ENCODE peak calls at places on chromosomes 6 and 20, in five cellular contexts. A is endodermal cell, Z is IMR-90, K is H9, H is neural progenitor cell. L is an unnamed sample.

GRCh38 chr6:108589244-108589730 is 28.6 kb downstream of the FOXO3 start:
- DNase-seq in K (peak), H (peak), A (peak), Z (peak), L (peak)

GRCh38 chr6:44508646-44509045 is 121.1 kb downstream of the CDC5L start:
- DNase-seq in K (no peak), A (no peak), H (no peak), Z (peak), L (no peak)

GRCh38 chr20:5024103-5024502 is 22.8 kb upstream of the SLC23A2 start:
- DNase-seq in H (no peak), K (no peak), Z (peak), A (no peak), L (no peak)

GRCh38 chr6:80132942-80133517 is 26.6 kb downstream of the BCKDHB start:
- DNase-seq in H (peak), Z (peak), A (peak), K (peak), L (no peak)

GRCh38 chr20:11521831-11522230 is 395.9 kb upstream of the BTBD3 start:
- DNase-seq in H (no peak), A (no peak), Z (no peak), K (no peak), L (no peak)

GRCh38 chr6:156174026-156174880 is 602.9 kb upstream of the ARID1B start:
- DNase-seq in A (no peak), K (no peak), Z (no peak), H (no peak), L (no peak)

GRCh38 chr6:10202111-10202510 is 212.8 kb downstream of the TFAP2A start:
- DNase-seq in A (no peak), K (no peak), H (no peak), Z (no peak), L (no peak)

GRCh38 chr6:95802978-95803377 is 212.8 kb upstream of the FUT9 start:
- DNase-seq in K (no peak), H (peak), Z (no peak), A (no peak), L (no peak)

GRCh38 chr6:47737406-47737805 is 39.0 kb downstream of the ADGRF4 start:
- DNase-seq in H (no peak), Z (no peak), K (no peak), A (no peak), L (no peak)

GRCh38 chr20:32036716-32037355 is 15.2 kb upstream of the HCK start:
- DNase-seq in A (no peak), K (no peak), H (no peak), Z (peak), L (no peak)

GRCh38 chr20:41524980-41525613 is 93.1 kb downstream of the CHD6 start:
- DNase-seq in K (no peak), Z (peak), A (no peak), H (peak), L (peak)

GRCh38 chr20:21714297-21715192 is 9.1 kb downstream of the PAX1 start:
- DNase-seq in Z (no peak), K (peak), A (peak), H (peak), L (peak)

GRCh38 chr6:41021832-41022231 is 17.2 kb downstream of the UNC5CL start:
- DNase-seq in Z (peak), A (peak), K (no peak), H (peak), L (no peak)

GRCh38 chr20:38337561-38338140 is 8.6 kb upstream of the LBP start:
- DNase-seq in Z (no peak), H (peak), K (peak), A (peak), L (no peak)

GRCh38 chr6:17267586-17267985 is 13.6 kb upstream of the RBM24 start:
- DNase-seq in H (no peak), K (no peak), Z (no peak), A (no peak), L (no peak)

GRCh38 chr6:110408891-110409290 is 6.5 kb downstream of the DDO start:
- DNase-seq in H (no peak), Z (no peak), A (peak), K (peak), L (no peak)

GRCh38 chr20:6562111-6562510 is 205.4 kb upstream of the BMP2 start:
- DNase-seq in K (no peak), Z (peak), A (no peak), H (no peak), L (no peak)

GRCh38 chr20:2109425-2110210 is 8.0 kb downstream of the STK35 start:
- DNase-seq in Z (no peak), K (no peak), H (no peak), A (no peak), L (peak)

GRCh38 chr20:5654557-5654956 is 95.6 kb upstream of the SHLD1 start:
- DNase-seq in A (no peak), K (no peak), Z (peak), H (no peak), L (no peak)

GRCh38 chr20:37642246-37642645 is 51.6 kb upstream of the CTNNBL1 start:
- DNase-seq in A (no peak), K (no peak), H (no peak), Z (no peak), L (no peak)

GRCh38 chr20:701401-702129 is 26.0 kb upstream of the SCRT2 start:
- DNase-seq in K (no peak), H (no peak), A (no peak), Z (no peak), L (no peak)

GRCh38 chr20:5845686-5846651 is 95.8 kb downstream of the SHLD1 start:
- DNase-seq in H (peak), Z (peak), K (no peak), A (no peak), L (no peak)

GRCh38 chr6:136539967-136540366 is 10.3 kb downstream of the MAP7 start:
- DNase-seq in H (peak), A (no peak), K (no peak), Z (no peak), L (no peak)

GRCh38 chr20:16555754-16556153 is 17.5 kb downstream of the KIF16B start:
- DNase-seq in K (no peak), H (no peak), A (no peak), Z (no peak), L (no peak)

GRCh38 chr6:24332306-24332705 is 25.6 kb downstream of the DCDC2 start:
- DNase-seq in H (no peak), Z (no peak), A (no peak), K (no peak), L (no peak)

GRCh38 chr20:10579942-10580341 is 93.9 kb downstream of the JAG1 start:
- DNase-seq in A (no peak), H (no peak), Z (no peak), K (no peak), L (no peak)

GRCh38 chr6:127146935-127147334 is 28.5 kb downstream of the RSPO3 start:
- DNase-seq in Z (peak), H (no peak), A (no peak), K (peak), L (peak)

GRCh38 chr6:38933426-38933825 is 115.2 kb upstream of the GLP1R start:
- DNase-seq in Z (peak), A (no peak), H (no peak), K (no peak), L (no peak)

GRCh38 chr6:2733736-2734480 is 16.8 kb downstream of the MYLK4 start:
- DNase-seq in Z (no peak), K (peak), H (no peak), A (peak), L (no peak)

GRCh38 chr6:117482240-117483003 is at the start of gene DCBLD1:
- DNase-seq in K (peak), Z (peak), H (peak), A (peak), L (peak)

GRCh38 chr6:26199773-26200728 is 112.8 kb downstream of the HFE start:
- DNase-seq in Z (peak), A (no peak), K (no peak), H (peak), L (no peak)

GRCh38 chr20:8934362-8934761 is 134.5 kb upstream of the PLCB4 start:
- DNase-seq in H (no peak), K (no peak), Z (no peak), A (no peak), L (no peak)

GRCh38 chr6:31738048-31738979 is 1.5 kb upstream of the MSH5 start:
- DNase-seq in K (peak), H (no peak), Z (peak), A (peak), L (peak)

GRCh38 chr20:39876974-39877615 is 811.9 kb downstream of the MAFB start:
- DNase-seq in H (no peak), Z (no peak), A (no peak), K (no peak), L (no peak)

GRCh38 chr6:39962831-39963230 is 28.6 kb upstream of the MOCS1 start:
- DNase-seq in K (no peak), A (no peak), H (no peak), Z (peak), L (no peak)

GRCh38 chr6:90905351-90905750 is 318.5 kb upstream of the MAP3K7 start:
- DNase-seq in H (no peak), K (no peak), Z (no peak), A (no peak), L (no peak)

GRCh38 chr20:58702859-58703648 is 10.5 kb downstream of the NPEPL1 start:
- DNase-seq in K (no peak), A (peak), Z (no peak), H (no peak), L (no peak)

GRCh38 chr6:30672445-30673253 is at the start of gene DHX16:
- DNase-seq in K (peak), Z (peak), A (peak), H (peak), L (peak)

GRCh38 chr6:30676660-30677270 is 4.0 kb upstream of the DHX16 start:
- DNase-seq in A (no peak), Z (no peak), K (no peak), H (no peak), L (peak)

GRCh38 chr6:30664994-30665767 is 7.6 kb downstream of the DHX16 start:
- DNase-seq in Z (no peak), K (no peak), A (no peak), H (no peak), L (no peak)

GRCh38 chr6:30670760-30671527 is 1.9 kb downstream of the DHX16 start:
- DNase-seq in H (peak), A (no peak), Z (no peak), K (no peak), L (no peak)
- TF ChIP-seq CTCF in H (peak), A (peak), Z (peak), K (peak), L (peak)

GRCh38 chr6:157246048-157246630 is 77.2 kb downstream of the TMEM242 start:
- DNase-seq in H (no peak), Z (no peak), A (no peak), K (no peak), L (no peak)

GRCh38 chr6:157242791-157243190 is 80.5 kb downstream of the TMEM242 start:
- DNase-seq in K (no peak), H (no peak), A (no peak), Z (no peak), L (no peak)

GRCh38 chr6:157244780-157245179 is 78.5 kb downstream of the TMEM242 start:
- DNase-seq in H (no peak), Z (no peak), K (no peak), A (no peak), L (no peak)

GRCh38 chr6:157245486-157245885 is 77.8 kb downstream of the TMEM242 start:
- DNase-seq in A (no peak), H (no peak), Z (no peak), K (no peak), L (no peak)

DNA sequence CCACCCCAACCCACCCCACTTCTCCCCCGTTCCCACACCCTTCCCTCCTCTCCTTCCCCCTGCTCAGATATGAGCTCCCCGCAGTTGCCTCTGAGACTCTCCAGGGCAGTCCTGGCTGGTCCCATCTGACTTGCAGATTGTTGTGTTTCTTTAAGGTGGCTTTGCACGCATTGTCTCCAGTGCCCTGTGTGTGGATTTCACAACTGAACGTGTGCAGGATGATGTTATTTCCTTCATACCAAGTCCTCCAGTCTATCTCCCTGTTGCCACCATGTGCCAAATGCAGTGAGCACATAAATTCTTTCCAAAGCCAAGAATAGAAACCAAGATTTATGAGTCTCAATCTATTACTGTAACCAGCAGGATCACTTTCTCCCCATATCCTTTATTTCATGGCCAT is 79.1 kb downstream of the TMEM242 start:
- DNase-seq in Z (peak), A (no peak), H (no peak), K (no peak), L (no peak)
- H3K9ac ChIP-seq in Z (no peak), A (no peak), H (no peak), K (no peak), L (no peak)

DNA sequence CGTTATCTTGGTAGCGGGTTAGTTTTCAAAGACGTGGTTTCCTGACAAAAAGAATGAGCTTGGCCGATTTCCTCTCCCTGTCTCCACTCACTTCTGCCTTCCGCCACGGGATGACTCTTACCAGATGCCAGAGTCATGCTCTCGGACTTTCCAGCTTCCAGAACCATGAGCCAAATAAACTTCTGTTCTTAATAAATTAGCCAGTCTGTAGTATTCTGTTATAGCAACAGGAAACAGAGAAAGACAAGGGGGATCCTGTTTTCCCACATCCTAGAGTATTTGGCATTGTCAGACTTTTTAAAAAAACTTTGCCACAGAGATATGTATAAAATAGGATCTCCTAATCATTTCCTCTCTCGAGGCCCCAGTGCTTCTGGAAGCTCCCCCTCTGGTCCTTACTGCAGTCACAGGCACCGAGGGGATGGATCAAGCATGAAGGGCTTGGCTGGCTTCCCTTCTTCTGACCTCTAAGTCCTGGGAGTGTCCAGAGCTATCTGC is 84.9 kb upstream of the NAA20 start:
- DNase-seq in A (no peak), H (no peak), K (no peak), Z (peak), L (no peak)
- TF ChIP-seq CTCF in A (no peak), H (no peak), K (no peak), Z (no peak), L (no peak)

GRCh38 chr20:36093804-36094145 is 60.8 kb upstream of the EPB41L1 start:
- DNase-seq in A (no peak), Z (no peak), K (no peak), H (no peak), L (no peak)

GRCh38 chr20:36092424-36093024 is 62.0 kb upstream of the EPB41L1 start:
- DNase-seq in A (peak), Z (no peak), K (peak), H (peak), L (peak)

GRCh38 chr20:36094497-36094896 is 60.0 kb upstream of the EPB41L1 start:
- DNase-seq in K (peak), A (peak), Z (no peak), H (peak), L (no peak)

GRCh38 chr20:36091561-36092423 is 62.7 kb upstream of the EPB41L1 start:
- DNase-seq in H (peak), A (peak), Z (no peak), K (peak), L (peak)

GRCh38 chr20:36093025-36093803 is 61.3 kb upstream of the EPB41L1 start:
- DNase-seq in Z (no peak), A (no peak), K (no peak), H (peak), L (peak)
- H3K9ac ChIP-seq in Z (no peak), A (peak), K (no peak), H (no peak), L (peak)

DNA sequence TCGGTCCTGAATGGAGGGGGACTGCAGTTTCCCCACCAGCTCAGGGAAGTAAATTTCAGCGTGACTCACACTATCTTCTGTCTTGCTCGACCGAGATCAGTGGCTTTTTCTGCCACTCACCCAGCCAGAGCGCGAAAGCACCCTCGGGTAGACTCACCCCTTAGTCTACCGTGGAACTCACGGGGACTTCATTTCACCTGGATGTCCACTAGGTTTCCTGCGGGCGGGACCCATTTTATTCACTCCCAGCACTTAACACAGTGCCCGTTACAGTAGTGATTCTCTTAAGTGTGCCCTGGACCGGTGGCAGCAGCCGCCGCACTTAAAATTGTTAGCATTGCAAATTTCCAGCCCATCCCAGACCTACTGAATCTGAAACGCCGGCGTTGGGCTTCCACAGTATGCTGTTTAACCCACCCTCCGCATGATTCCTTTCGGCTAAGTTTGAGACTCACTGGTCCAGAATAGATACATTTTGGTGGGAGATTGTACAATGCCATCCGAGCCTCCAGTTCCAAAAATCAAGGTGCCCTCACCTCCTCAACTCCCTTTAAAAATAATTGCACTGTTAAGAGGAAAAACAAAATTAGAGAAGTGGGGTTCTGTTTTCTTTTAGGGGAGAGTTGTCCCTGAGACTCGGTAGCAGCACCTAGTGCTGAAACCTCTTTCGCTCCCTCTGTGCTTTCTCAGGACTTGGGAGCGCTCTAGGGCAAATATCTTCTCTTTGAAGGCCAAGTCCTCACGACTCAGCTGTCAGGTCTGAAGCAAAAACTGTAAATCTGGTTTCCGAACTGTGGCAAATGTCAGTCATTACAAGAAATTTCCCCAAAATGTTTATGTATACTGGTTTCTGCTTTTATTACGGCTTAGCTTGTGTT is 1.0 kb downstream of the SMPDL3A start:
- DNase-seq in Z (peak), A (peak), H (peak), K (peak), L (peak)
- TF ChIP-seq CTCF in Z (no peak), A (no peak), H (no peak), K (peak), L (no peak)

GRCh38 chr20:23118144-23118543 is 32.0 kb upstream of the CD93 start:
- DNase-seq in H (no peak), K (no peak), A (no peak), Z (no peak), L (no peak)

GRCh38 chr20:23120936-23121765 is 35.0 kb upstream of the CD93 start:
- DNase-seq in H (no peak), Z (no peak), K (no peak), A (peak), L (no peak)

GRCh38 chr20:23120261-23120660 is 34.1 kb upstream of the CD93 start:
- DNase-seq in H (no peak), Z (no peak), K (no peak), A (no peak), L (no peak)

GRCh38 chr20:23118766-23119165 is 32.6 kb upstream of the CD93 start:
- DNase-seq in A (no peak), Z (no peak), K (no peak), H (no peak), L (no peak)

GRCh38 chr20:23119456-23120216 is 33.5 kb upstream of the CD93 start:
- DNase-seq in Z (no peak), A (no peak), H (no peak), K (no peak), L (peak)
- H3K9ac ChIP-seq in Z (no peak), A (no peak), H (no peak), K (no peak), L (no peak)

L was measured in kidney.